ENCODE peak calls at places on chromosome 1, in eight cellular contexts. X is A549, I is testis, K is heart left ventricle, G is uterus, N is body of pancreas, S is tibial nerve, T is upper lobe of left lung. D is an unnamed sample. For H3K9me3 and H3K4me1, the result is how much of the 10 kb centered on the place peaks cover.

GRCh38 chr1:2523891-2524609 is 2.3 kb downstream of the PANK4 start:
- DNase-seq in N (no peak), S (no peak), I (no peak), T (no peak), G (no peak), X (no peak), K (no peak), D (no peak)

GRCh38 chr1:234600418-234601216 is 9.4 kb downstream of the IRF2BP2 start:
- DNase-seq in T (no peak), G (peak), K (peak), N (peak), S (peak), X (no peak), I (peak), D (peak)

GRCh38 chr1:158007949-158008386 is 14.5 kb downstream of the KIRREL1 start:
- DNase-seq in G (peak), T (no peak), K (no peak), I (no peak), X (no peak), S (no peak), N (no peak), D (no peak)

GRCh38 chr1:25805863-25806225 is 5.9 kb downstream of the SELENON start:
- DNase-seq in N (peak), G (no peak), S (no peak), X (no peak), T (peak), I (peak), K (peak), D (no peak)

GRCh38 chr1:156691665-156692408 is 13.5 kb downstream of the CRABP2 start:
- DNase-seq in G (no peak), T (peak), I (no peak), N (no peak), X (no peak), S (no peak), K (no peak), D (peak)

GRCh38 chr1:30649321-30649991 is 73.9 kb downstream of the MATN1 start:
- DNase-seq in G (no peak), T (no peak), N (peak), S (no peak), I (no peak), X (no peak), K (no peak), D (no peak)

GRCh38 chr1:61585714-61586113 is 139.2 kb downstream of the TM2D1 start:
- DNase-seq in N (no peak), S (no peak), G (no peak), K (no peak), I (no peak), X (no peak), T (no peak), D (no peak)

GRCh38 chr1:46422261-46422871 is 28.2 kb downstream of the FAAH start:
- DNase-seq in G (no peak), X (no peak), K (no peak), T (no peak), I (no peak), S (no peak), N (no peak), D (no peak)

GRCh38 chr1:69510026-69510425 is 57.7 kb upstream of the LRRC7 start:
- DNase-seq in T (no peak), G (no peak), N (no peak), K (no peak), I (no peak), S (no peak), X (no peak), D (no peak)

GRCh38 chr1:145858937-145859490 is at the start of gene PIAS3:
- DNase-seq in T (peak), G (peak), K (peak), I (peak), X (peak), S (peak), N (peak), D (peak)

GRCh38 chr1:111720977-111721670 is 18.1 kb downstream of the INKA2 start:
- DNase-seq in T (no peak), S (no peak), N (no peak), I (no peak), G (no peak), X (no peak), K (no peak), D (no peak)
- H3K9me3 ChIP-seq in T (under half), S (under half), N (under half), I (under half), G (under half), X (under half), K (under half), D (under half)

DNA sequence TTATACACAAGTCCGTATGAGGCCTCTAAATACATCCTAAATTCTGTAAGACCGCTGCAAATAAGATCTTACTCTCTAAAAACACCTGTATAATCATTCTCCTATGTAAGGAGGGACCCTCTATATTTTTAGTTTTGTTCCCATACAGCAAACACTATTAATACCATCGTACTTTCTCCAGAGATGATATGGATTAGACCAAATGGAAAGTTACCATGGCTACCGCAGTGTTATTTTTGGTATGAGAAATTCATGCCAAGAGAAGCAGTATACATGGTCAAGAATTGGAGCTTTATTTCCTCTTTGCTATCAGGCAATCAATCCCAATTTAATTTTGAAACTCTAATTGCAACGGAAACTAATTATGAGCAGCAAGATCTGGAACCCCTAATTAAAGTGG is 70.0 kb downstream of the BCAR3 start:
- DNase-seq in I (no peak), X (no peak), N (no peak), S (no peak), T (no peak), K (no peak), G (no peak), D (no peak)
- H3K4me1 ChIP-seq in I (under half), X (half or more), N (under half), S (under half), T (under half), K (half or more), G (under half), D (under half)

DNA sequence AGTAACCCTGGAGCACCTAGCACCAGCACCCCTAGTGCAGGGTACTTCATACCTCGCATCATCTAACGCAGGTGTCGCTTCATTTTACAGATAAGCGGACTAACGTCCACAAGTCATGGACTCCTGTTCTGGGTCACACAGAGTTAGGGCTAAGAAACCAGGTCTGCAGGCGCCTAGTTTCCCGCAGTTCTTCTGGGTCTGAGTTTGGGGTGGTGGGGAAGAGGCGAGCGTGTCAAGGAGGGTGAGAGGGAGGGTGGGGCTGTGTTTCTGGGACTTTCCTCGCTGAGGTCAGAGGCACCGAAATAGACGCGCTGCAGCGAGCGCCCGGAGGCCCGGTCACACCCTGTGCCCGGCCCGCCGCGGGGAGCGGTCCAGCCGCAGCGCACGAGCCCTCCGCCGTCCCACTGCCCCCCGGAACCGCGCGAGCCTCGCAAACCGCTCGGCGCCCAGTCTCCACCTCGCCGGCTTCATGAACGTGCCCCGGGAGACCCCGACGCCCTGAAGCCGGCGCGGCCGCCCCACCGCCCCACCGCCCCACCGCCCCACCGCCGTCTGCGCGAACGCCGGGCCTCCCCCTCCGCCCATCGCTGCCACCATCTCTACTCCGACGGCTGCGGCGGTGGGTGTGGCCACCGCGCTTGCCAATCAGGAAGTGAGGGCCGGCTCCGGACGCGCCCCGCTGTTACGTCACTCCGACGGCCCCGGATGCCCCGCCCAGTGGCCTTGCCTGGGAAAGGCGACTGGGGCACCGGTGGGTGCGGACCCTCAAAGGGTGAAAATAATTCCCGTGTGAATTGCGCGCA is 12.3 kb downstream of the IFI6 start:
- DNase-seq in X (peak), S (peak), K (peak), I (peak), T (peak), N (peak), G (peak), D (peak)
- TF ChIP-seq POLR2A in X (peak), S (peak), K (no peak), I (no peak), T (no peak), N (peak), G (peak), D (peak)

GRCh38 chr1:152932170-152932811 is 14.7 kb upstream of the SPRR5 start:
- DNase-seq in I (no peak), K (no peak), X (no peak), G (no peak), N (no peak), T (no peak), S (no peak), D (no peak)
- H3K9me3 ChIP-seq in I (under half), K (under half), X (under half), G (under half), N (under half), T (under half), S (under half), D (under half)

GRCh38 chr1:218368686-218369085 is 23.6 kb downstream of the TGFB2 start:
- DNase-seq in X (no peak), G (no peak), N (no peak), I (no peak), T (no peak), S (no peak), K (no peak), D (no peak)
- H3K4me1 ChIP-seq in X (half or more), G (under half), N (under half), I (under half), T (under half), S (under half), K (under half), D (under half)

GRCh38 chr1:51726544-51727225 is 109.8 kb downstream of the OSBPL9 start:
- DNase-seq in K (no peak), S (no peak), G (no peak), X (no peak), I (no peak), N (no peak), T (no peak), D (no peak)

GRCh38 chr1:51728611-51729155 is 111.8 kb downstream of the OSBPL9 start:
- DNase-seq in G (no peak), X (no peak), N (no peak), I (no peak), S (no peak), K (no peak), T (peak), D (no peak)

GRCh38 chr1:51731998-51732397 is 115.1 kb downstream of the OSBPL9 start:
- DNase-seq in I (no peak), X (no peak), G (no peak), K (no peak), S (no peak), N (no peak), T (no peak), D (no peak)

GRCh38 chr1:51729824-51730284 is 113.0 kb downstream of the OSBPL9 start:
- DNase-seq in S (no peak), G (no peak), X (peak), N (no peak), K (peak), T (no peak), I (peak), D (no peak)

DNA sequence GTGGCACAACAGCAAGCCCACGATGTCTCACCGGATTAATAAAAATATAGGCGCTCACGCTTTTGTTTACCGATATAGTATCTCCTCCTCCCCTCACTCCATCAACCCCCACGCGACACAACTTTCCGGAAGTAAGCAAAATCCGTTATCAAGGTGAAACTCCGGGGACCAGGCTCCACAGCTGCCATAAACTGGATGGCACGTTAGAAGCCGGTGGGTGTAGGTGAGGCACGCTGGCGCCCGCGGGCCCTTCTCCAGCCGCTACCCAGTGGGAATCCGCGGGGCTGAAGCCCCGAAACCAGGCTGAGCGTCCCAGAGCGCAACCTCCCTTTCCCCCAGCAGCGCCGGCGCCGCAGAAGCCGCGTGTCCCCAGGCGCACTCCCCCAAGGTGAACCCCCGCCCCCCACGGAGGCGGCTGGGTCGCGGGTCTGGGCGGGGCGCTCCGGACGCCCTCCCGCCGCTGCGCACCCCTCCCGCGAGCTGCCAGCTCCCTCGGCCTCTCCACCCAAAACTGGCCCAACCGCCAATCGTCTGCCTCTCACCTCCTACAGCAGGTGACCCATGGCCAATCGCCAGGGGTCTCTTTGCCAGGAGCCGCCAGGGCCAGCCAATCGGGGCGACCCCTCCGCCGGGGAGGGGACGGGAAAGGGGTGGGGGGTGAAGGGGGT is 112.4 kb downstream of the OSBPL9 start:
- DNase-seq in N (peak), I (peak), G (peak), K (peak), T (peak), X (peak), S (peak), D (peak)
- TF ChIP-seq POLR2A in N (peak), I (no peak), G (peak), K (no peak), T (no peak), X (peak), S (no peak), D (no peak)

D was measured in Peyer's patch.